ENCODE peak calls at places on chromosomes 4 and X, in ten cellular contexts. U, L, K, S, T, G, E, F, X and J are unnamed samples.

GRCh38 chr4:16573181-16573580 is 325.3 kb downstream of the LDB2 start:
- DNase-seq in E (peak), L (no peak), F (no peak), X (no peak), T (no peak), K (no peak), S (peak), U (peak), G (peak), J (no peak)

GRCh38 chr4:184648220-184649025 is 824 bp downstream of the CASP3 start:
- DNase-seq in T (peak), S (peak), E (peak), X (peak), U (peak), L (peak), G (peak), K (no peak), F (peak), J (no peak)

GRCh38 chr4:169147217-169147616 is 123.5 kb downstream of the SH3RF1 start:
- DNase-seq in S (peak), G (peak), F (no peak), U (peak), E (no peak), T (no peak), L (no peak), X (no peak), K (no peak), J (peak)

GRCh38 chr4:124711469-124712416 is 789 bp downstream of the ANKRD50 start:
- DNase-seq in S (peak), T (no peak), F (peak), K (peak), E (peak), G (peak), L (no peak), X (peak), U (peak), J (no peak)

GRCh38 chrX:129754266-129755024 is 15.7 kb downstream of the XPNPEP2 start:
- DNase-seq in F (no peak), U (no peak), X (no peak), K (no peak), S (no peak), L (no peak), E (no peak), G (no peak), T (peak), J (no peak)

GRCh38 chr4:2942532-2943363 is 20.5 kb downstream of the NOP14 start:
- DNase-seq in S (peak), K (no peak), X (no peak), L (no peak), G (no peak), T (peak), U (no peak), F (no peak), E (no peak), J (no peak)

GRCh38 chr4:180808862-180809261 is 1434.3 kb upstream of the TENM3 start:
- DNase-seq in F (no peak), T (no peak), S (no peak), E (no peak), K (no peak), L (no peak), X (no peak), G (no peak), U (peak), J (no peak)

GRCh38 chrX:12906392-12906791 is at the start of gene TLR8:
- DNase-seq in S (no peak), F (no peak), U (no peak), K (no peak), G (no peak), E (no peak), X (no peak), L (no peak), T (no peak), J (no peak)

GRCh38 chr4:185752881-185753280 is 59.1 kb downstream of the SORBS2 start:
- DNase-seq in S (no peak), U (no peak), X (peak), K (no peak), E (no peak), G (no peak), F (no peak), T (no peak), L (no peak), J (no peak)

GRCh38 chrX:6384391-6384790 is 150.5 kb downstream of the VCX3A start:
- DNase-seq in F (no peak), G (no peak), S (no peak), E (no peak), X (no peak), K (no peak), T (no peak), L (no peak), U (no peak), J (no peak)

GRCh38 chr4:77310931-77311330 is 153.9 kb downstream of the CCNG2 start:
- DNase-seq in L (no peak), X (no peak), S (peak), E (no peak), G (no peak), U (no peak), T (no peak), K (no peak), F (no peak), J (no peak)

GRCh38 chr4:17561195-17561909 is 15.6 kb upstream of the LAP3 start:
- DNase-seq in G (peak), X (no peak), F (no peak), K (peak), U (peak), L (no peak), E (peak), S (peak), T (no peak), J (peak)

GRCh38 chr4:81031389-81032173 is 1.1 kb downstream of the BMP3 start:
- DNase-seq in E (no peak), U (no peak), T (peak), G (no peak), F (no peak), X (peak), L (no peak), S (peak), K (no peak), J (no peak)

GRCh38 chrX:46180258-46180687 is 364.9 kb downstream of the ZNF674 start:
- DNase-seq in X (no peak), L (no peak), U (peak), K (peak), G (peak), S (peak), T (no peak), F (peak), E (peak), J (peak)

GRCh38 chrX:133493366-133493765 is 78.1 kb upstream of the GPC4 start:
- DNase-seq in G (peak), L (no peak), U (no peak), F (no peak), X (no peak), K (no peak), E (no peak), T (no peak), S (peak), J (no peak)

GRCh38 chr4:106875340-106875739 is 160.8 kb downstream of the DKK2 start:
- DNase-seq in X (no peak), G (no peak), F (peak), U (no peak), S (no peak), L (no peak), E (peak), T (no peak), K (no peak), J (no peak)

GRCh38 chr4:117777721-117778120 is 256.6 kb upstream of the NDST3 start:
- DNase-seq in U (no peak), G (no peak), F (no peak), K (no peak), E (no peak), T (no peak), X (no peak), L (no peak), S (peak), J (no peak)

GRCh38 chr4:110635155-110635479 is 12.2 kb upstream of the PITX2 start:
- DNase-seq in G (no peak), T (no peak), S (no peak), F (no peak), K (no peak), L (no peak), X (no peak), E (no peak), U (no peak), J (no peak)

GRCh38 chr4:110634320-110635154 is 11.7 kb upstream of the PITX2 start:
- DNase-seq in G (no peak), F (no peak), U (no peak), T (no peak), X (no peak), K (no peak), S (no peak), L (no peak), E (no peak), J (no peak)

GRCh38 chr4:110636677-110637407 is 14.0 kb upstream of the PITX2 start:
- DNase-seq in X (no peak), F (peak), T (peak), K (peak), L (no peak), G (peak), S (no peak), U (no peak), E (no peak), J (peak)

GRCh38 chr4:110637408-110638131 is 14.7 kb upstream of the PITX2 start:
- DNase-seq in S (no peak), G (no peak), X (no peak), E (no peak), U (no peak), T (peak), L (no peak), F (no peak), K (no peak), J (no peak)

DNA sequence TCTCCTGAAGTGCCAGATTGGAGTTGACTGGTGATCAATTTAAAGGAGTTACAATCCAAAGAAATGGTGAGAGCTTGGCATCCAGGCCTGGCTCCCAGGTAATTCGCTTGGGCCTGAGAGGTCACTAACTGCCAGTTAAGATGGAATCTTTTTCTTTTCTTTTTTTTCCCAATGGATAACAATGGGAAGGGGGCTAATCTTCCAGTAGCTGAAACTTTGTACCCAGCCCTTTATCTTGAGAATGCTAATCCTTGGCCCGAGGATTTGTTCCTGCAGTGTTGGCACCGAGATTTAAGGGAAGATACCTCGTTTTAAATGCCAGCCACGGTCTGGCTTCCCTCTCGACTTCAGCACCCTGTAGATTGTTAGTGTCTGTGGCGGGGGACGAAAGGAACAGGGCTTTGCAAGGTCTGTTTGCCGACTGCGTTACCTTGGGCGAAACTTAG is 13.4 kb upstream of the PITX2 start:
- DNase-seq in T (peak), X (no peak), L (no peak), U (no peak), S (no peak), F (peak), G (no peak), K (no peak), E (no peak), J (no peak)
- H3K4me3 ChIP-seq in T (peak), X (no peak), L (peak), U (no peak), S (no peak), F (peak), G (peak), K (peak), E (peak), J (peak)

GRCh38 chr4:182091128-182091527 is 152.1 kb upstream of the TENM3 start:
- DNase-seq in X (no peak), T (no peak), G (no peak), U (peak), F (no peak), S (no peak), E (no peak), L (no peak), K (no peak), J (no peak)

GRCh38 chr4:182085051-182085480 is 158.1 kb upstream of the TENM3 start:
- DNase-seq in X (no peak), G (no peak), F (no peak), U (peak), E (no peak), S (no peak), L (no peak), T (no peak), K (no peak), J (no peak)

GRCh38 chr4:182093431-182093831 is 149.8 kb upstream of the TENM3 start:
- DNase-seq in F (no peak), K (no peak), G (no peak), S (no peak), X (no peak), L (no peak), E (no peak), T (no peak), U (peak), J (no peak)

GRCh38 chr4:182090186-182090585 is 153.0 kb upstream of the TENM3 start:
- DNase-seq in T (no peak), F (no peak), X (no peak), K (no peak), E (peak), U (no peak), G (no peak), S (no peak), L (no peak), J (no peak)

DNA sequence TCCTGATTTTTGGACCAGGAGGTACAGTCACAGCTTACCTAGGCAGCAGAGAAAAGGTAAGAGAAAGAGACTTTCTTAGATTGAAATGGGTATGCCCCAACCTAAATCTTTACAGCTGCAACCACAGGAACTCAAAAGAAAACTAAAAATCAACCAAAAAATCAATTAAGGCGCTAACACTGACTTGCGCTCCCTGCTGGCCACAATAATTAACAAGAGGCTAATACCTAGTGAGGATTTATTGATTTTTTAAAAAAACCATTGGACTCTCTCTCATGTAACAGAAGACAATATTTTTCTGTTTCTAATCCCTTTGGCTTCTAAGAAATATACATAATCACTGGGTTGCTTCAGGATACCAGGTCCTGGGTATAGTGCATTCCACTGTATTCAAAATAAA is 153.9 kb upstream of the TENM3 start:
- DNase-seq in F (no peak), S (no peak), X (no peak), L (no peak), K (no peak), E (no peak), G (peak), T (no peak), U (peak), J (no peak)
- TF ChIP-seq CTCF in F (peak), S (peak), X (no peak), L (no peak), K (no peak), E (no peak), G (peak), T (no peak), U (peak), J (no peak)

GRCh38 chr4:139085141-139085540 is 69.6 kb downstream of the NOCT start:
- DNase-seq in E (no peak), K (no peak), F (peak), S (peak), T (no peak), G (peak), U (peak), X (no peak), L (no peak), J (no peak)
- H3K4me3 ChIP-seq in E (peak), K (no peak), F (peak), S (peak), T (peak), G (peak), U (peak), X (no peak), L (peak), J (peak)

DNA sequence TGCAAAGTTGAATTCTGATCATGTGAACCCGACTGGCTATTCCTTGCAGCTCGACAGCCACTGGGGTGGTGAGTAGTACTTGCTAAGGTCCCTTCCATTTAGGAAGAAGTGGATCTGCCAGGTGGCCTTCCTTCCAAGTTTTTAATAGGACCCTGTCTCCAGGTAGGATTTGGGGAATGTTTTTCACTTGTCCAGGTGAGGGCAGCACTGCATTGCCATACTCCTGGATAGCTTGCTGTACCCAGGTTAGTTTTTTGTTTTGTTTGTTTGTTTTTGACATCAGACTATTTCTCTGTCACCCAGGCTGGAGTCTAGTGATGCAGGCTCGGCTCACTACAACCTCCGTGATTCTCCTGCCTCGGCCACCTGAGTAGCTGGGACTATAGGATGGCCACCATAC is 29.8 kb downstream of the SAGE1 start:
- DNase-seq in S (peak), L (no peak), E (no peak), F (peak), G (no peak), K (no peak), T (no peak), X (no peak), U (peak), J (no peak)
- TF ChIP-seq CTCF in S (peak), L (no peak), E (peak), F (peak), G (peak), K (peak), T (no peak), X (no peak), U (peak), J (peak)

DNA sequence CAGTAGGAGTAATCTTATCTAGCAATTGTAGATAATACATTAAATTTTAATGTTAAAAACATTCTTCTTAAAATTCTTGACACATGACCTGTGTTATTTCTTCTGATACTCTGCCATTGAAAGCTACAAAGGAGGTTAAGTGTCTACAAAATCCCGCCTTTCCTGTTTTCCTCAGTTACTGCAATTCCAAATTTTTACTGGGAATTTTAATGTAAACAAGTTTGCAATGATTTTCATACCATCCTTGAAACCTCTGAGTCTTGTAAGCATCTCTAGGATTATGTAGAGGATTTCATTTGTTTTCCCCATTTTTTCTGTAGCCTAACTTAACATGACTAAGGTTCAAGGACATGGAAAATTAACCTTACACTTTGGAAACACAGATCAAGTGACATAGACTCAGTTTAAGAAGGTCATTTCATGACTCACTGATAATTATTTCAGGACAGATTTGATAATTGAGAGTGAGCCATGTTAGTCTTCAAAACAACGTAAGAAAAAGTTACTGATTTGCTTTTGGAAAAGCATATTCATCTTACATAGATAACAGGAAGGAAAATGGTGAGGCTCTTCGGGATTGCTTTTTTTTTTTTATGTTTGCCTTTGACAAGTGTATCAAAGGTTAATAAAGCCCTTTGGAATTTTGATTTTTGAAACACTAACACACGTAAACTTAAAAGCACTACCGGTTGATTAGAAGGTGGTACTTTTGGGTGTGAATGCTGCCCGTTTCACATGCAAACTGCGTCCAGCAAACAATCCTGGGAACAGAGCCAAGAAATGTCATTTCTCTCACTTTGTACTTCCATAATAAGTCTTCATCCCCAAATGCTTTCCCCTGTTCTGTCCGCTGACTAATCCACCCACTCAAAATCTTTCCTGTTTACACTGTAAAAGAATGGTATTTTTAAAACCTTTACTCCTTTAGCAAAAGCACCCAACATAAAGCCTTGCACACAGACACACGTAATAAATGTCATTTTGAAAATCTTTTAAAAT is 39.4 kb upstream of the PDLIM5 start:
- DNase-seq in T (no peak), K (peak), E (no peak), G (peak), X (no peak), S (peak), U (peak), L (no peak), F (peak), J (peak)
- H3K4me3 ChIP-seq in T (peak), K (no peak), E (peak), G (no peak), X (no peak), S (no peak), U (peak), L (peak), F (peak), J (no peak)

DNA sequence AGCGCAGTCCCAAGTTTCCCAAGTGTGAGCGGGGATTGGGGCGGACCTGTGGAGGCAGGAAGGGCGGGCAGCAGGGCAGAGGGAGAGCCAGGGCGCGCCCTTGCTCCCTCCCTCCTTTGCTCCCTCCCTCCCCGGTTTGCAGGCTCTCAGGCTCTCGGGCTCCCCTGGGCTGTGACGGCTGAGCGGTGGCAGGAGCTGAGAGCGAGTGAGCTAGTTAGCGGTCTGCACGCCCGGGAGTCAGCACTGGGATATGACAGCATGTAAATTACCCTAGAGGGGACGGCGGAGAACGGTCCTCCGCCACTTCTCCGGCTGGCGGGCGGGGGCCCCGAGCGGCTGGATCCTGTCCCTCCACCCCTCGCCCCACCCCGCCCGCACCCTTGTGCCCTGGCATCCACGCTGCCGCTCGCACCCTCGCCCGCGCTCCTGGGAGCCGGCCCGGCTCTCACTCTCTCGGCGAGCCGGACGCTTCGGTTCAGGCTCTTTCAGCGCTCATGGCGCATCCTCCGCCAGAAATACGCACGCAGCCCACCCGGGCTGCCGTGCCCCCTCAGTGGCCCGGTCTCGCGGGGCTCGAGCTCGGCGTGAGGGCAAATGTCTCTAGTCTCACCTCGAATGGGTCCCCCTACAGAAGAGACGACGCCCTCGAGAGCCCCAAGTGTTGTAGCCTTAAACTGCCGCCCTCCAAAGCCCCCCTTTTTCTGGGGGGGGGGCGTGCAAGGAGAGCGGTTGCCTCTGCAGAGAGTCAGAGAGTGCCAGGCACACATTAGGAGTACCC is at the start of gene TSC22D3:
- DNase-seq in E (peak), T (peak), G (peak), L (peak), U (peak), S (peak), K (peak), F (peak), X (peak), J (no peak)
- TF ChIP-seq CTCF in E (no peak), T (peak), G (no peak), L (peak), U (no peak), S (no peak), K (peak), F (no peak), X (no peak), J (no peak)